ENCODE peak calls at places on chromosomes 5 and 9, in five cellular contexts. K is body of pancreas, W is left ventricle myocardium inferior, L is pancreas, Z is tibial artery. R is an unnamed sample. For H3K4me1, the result is how much of the 10 kb centered on the place peaks cover.

GRCh38 chr5:56481147-56481997 is 248.2 kb upstream of the ANKRD55 start:
- DNase-seq in K (peak), W (peak), L (peak), Z (peak), R (no peak)

GRCh38 chr5:172076783-172077244 is 70.4 kb upstream of the FBXW11 start:
- DNase-seq in K (no peak), W (no peak), L (no peak), Z (peak), R (no peak)

GRCh38 chr9:134024828-134025605 is at the start of gene BRD3OS:
- DNase-seq in K (peak), W (peak), L (peak), Z (peak), R (peak)

GRCh38 chr9:93713716-93714115 is 137.3 kb downstream of the PHF2 start:
- DNase-seq in K (no peak), W (no peak), L (no peak), Z (no peak), R (no peak)

GRCh38 chr5:143372187-143372829 is 31.2 kb downstream of the NR3C1 start:
- DNase-seq in K (no peak), W (no peak), L (no peak), Z (no peak), R (no peak)

GRCh38 chr5:142342128-142342981 is 17.5 kb upstream of the SPRY4 start:
- DNase-seq in K (no peak), W (no peak), L (no peak), Z (no peak), R (no peak)

GRCh38 chr9:25353783-25354182 is 324.5 kb downstream of the TUSC1 start:
- DNase-seq in K (no peak), W (no peak), L (no peak), Z (no peak), R (no peak)

GRCh38 chr5:163565931-163566608 is 60.7 kb downstream of the MAT2B start:
- DNase-seq in K (peak), W (no peak), L (peak), Z (no peak), R (peak)

GRCh38 chr5:154813158-154813557 is 37.2 kb downstream of the FAXDC2 start:
- DNase-seq in K (no peak), W (no peak), L (no peak), Z (no peak), R (no peak)

GRCh38 chr5:180959661-180960060 is 29.0 kb upstream of the BTNL3 start:
- DNase-seq in K (peak), W (no peak), L (peak), Z (no peak), R (no peak)

GRCh38 chr5:60701317-60701988 is 1.5 kb upstream of the DEPDC1B start:
- DNase-seq in K (no peak), W (no peak), L (no peak), Z (no peak), R (no peak)

GRCh38 chr5:133580618-133581017 is 31.7 kb downstream of the FSTL4 start:
- DNase-seq in K (no peak), W (no peak), L (no peak), Z (peak), R (no peak)

GRCh38 chr5:13708906-13709305 is 235.6 kb downstream of the DNAH5 start:
- DNase-seq in K (no peak), W (no peak), L (no peak), Z (no peak), R (no peak)

GRCh38 chr9:6924988-6925563 is 167.3 kb downstream of the KDM4C start:
- DNase-seq in K (no peak), W (no peak), L (no peak), Z (no peak), R (no peak)

GRCh38 chr5:137310051-137310730 is 188.9 kb downstream of the SPOCK1 start:
- DNase-seq in K (no peak), W (no peak), L (no peak), Z (no peak), R (no peak)

GRCh38 chr5:23013395-23013994 is 160.4 kb upstream of the CDH12 start:
- DNase-seq in K (no peak), W (no peak), L (no peak), Z (no peak), R (no peak)

GRCh38 chr9:105291422-105291859 is 47.0 kb downstream of the SLC44A1 start:
- DNase-seq in K (no peak), W (no peak), L (no peak), Z (no peak), R (no peak)

GRCh38 chr9:133658442-133659431 is 22.6 kb downstream of the DBH start:
- DNase-seq in K (peak), W (peak), L (peak), Z (no peak), R (no peak)

GRCh38 chr9:5326893-5327548 is 12.7 kb downstream of the RLN1 start:
- DNase-seq in K (peak), W (no peak), L (peak), Z (no peak), R (peak)

GRCh38 chr5:117594165-117594564 is 1019.5 kb upstream of the SEMA6A start:
- DNase-seq in K (no peak), W (no peak), L (no peak), Z (peak), R (no peak)

GRCh38 chr5:1343931-1344901 is 683 bp downstream of the CLPTM1L start:
- DNase-seq in K (peak), W (no peak), L (peak), Z (no peak), R (no peak)

DNA sequence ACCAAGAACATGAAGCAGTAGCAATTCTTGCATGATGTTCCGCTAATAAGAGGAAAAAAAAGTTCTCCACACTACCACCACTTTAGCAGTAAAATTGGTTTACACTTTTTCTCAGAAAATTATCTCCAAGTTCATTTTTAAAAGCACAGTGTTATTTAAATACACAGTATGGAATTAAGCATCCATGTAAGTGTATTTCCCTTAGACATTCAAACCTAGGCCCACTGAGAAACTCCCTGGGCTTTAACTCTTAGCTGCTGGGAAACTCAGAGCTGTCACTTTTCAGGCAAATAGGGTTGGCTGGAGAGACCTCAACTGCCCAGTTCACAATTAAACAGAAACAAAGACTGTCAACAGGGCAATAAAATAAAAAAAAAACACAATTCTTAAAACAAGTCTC is 2.7 kb downstream of the GNAQ start:
- DNase-seq in K (no peak), W (no peak), L (no peak), Z (no peak), R (no peak)
- H3K4me3 ChIP-seq in K (no peak), W (peak), L (peak), Z (peak), R (peak)

DNA sequence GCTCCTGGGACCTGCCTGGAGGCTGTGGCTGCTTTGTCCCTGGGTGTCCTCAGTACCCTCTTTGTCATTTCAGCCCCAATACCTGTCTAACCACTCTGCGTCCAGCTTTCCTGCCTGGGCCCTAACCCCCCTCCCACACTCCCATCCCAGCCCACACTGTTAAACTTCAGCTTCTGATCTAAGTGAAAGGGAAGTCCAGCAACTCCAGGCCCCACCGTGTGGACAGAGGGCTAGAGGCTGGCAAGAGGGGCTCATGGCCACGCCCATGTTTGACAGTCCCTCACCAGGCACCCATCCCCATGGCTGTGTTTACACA is 56.3 kb downstream of the SEMA4D start:
- DNase-seq in K (no peak), W (no peak), L (no peak), Z (no peak), R (no peak)
- H3K4me1 ChIP-seq in K (under half), W (under half), L (under half), Z (under half), R (half or more)

GRCh38 chr5:39501403-39501802 is 76.6 kb upstream of the DAB2 start:
- DNase-seq in K (no peak), W (peak), L (no peak), Z (no peak), R (no peak)
- H3K27ac ChIP-seq in K (no peak), W (peak), L (no peak), Z (peak), R (no peak)

DNA sequence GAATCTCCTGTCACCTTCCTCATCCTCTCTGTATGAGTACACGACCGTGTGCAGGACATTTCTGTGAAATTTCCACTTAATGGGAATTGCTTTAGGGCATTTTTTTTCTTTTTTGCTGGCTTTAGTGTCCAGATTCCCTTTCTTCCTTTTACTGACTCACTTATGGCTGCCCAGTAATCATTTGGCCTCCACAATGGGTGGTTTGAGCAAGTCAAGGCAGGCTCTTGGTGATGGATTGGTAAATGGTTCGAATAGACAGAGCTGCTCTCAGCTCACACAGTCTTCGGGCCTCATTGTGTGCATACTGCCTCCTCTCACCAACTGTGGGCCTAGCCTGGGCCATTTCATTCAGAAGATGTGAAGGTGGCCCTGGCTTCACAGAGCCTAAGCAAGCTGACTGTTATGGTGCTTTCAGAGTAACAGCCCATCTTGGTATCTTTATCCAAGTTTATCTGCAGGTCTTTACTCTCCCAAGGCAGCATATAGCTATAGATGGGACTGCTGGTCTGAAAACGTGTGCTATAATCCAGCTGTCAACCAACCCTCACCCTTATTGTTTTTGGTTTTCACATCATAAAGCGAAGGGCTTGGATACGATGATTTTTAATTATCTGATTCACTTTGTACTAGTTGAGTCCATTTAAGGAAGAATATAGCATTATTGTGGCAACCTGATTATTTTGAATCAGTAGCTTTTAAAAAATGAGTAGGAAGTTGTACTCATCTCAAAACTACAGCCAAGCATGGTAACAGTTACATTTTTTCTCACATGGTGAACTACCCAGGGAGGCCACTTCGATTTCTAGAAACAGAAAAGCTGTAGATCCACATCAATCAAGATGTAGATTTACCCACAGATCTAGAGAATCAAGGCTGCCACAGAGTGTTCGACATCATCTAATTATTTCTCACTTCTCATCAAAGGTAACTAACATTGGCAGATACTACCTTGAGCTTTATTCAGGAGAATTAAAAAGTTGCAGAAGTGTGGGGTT is 50.4 kb upstream of the CKMT2 start:
- DNase-seq in K (no peak), W (no peak), L (no peak), Z (no peak), R (no peak)
- H3K4me3 ChIP-seq in K (no peak), W (no peak), L (no peak), Z (no peak), R (no peak)

DNA sequence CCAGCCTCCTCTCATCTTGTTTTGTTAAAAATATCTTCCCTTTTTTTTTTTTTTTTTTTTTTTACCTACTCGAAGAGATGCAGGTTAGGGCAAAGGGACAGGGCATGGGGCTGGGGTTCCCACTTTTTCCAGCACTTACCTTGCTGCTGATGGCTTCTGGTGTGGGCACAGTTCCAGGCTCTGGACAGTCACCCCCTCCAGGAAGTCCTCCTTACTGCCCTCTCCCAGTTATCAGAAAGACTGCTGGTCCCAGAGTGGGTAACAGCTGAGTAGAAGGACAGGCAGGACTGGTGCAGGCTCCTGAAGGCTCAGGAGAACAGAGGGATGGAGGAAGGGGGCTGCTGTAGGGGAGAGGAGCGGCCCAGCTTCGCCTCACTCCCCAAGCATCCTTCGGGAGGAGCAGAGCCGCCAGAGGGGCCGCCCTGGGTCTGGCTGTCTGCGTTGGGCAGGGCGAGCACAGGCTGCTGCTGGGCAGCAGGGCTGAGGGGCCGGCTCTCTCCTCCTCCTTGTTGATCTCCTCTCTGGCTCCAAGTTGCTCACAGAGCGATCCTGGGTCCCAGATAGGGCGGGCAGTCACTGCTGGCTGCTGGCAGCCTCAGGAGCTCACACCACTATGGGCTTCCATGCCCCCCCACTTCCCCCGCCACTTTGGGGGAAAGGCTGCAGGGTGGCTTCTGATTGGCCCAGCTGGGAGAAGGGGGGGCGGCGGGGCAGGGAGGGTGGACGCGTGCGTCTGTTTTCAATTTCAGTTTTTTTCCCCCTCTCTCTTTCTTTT is at the start of gene PDGFRB:
- DNase-seq in K (peak), W (peak), L (peak), Z (peak), R (peak)
- H3K4me1 ChIP-seq in K (under half), W (under half), L (under half), Z (half or more), R (under half)

DNA sequence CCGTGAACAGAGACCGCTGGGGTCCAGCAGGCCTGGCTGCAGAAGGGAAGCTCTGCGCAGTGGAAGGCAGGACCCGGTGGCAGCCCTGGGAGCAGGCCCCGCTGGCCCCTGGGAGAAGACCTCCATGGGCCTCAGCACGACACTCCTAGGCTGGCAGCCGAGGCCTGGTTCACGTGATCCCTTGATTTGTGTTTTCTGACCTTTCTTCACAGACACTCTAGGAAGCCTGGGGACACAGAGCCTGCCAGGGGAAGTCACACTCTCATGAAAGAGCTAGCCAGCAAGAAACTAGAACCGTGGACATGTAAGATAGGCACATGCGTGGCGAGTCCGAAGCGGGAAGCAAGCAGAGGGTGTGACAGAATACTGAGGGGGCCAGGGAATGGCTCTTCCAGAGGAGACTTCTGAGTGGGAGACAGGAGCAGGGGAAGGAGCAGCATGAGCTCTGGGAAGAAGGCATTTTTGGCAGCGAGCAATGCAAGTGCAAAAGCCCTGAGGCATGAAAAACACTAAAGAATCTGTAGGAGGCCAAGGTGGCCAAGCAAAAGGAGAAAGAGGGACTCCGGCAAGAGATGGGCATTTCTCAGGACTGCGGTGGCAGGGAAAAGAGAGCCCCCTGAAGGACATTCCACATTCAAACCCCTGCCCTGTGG is 26.6 kb upstream of the IL17B start:
- DNase-seq in K (no peak), W (no peak), L (no peak), Z (peak), R (no peak)
- H3K27ac ChIP-seq in K (no peak), W (peak), L (no peak), Z (peak), R (no peak)

R was measured in CD8-positive, alpha-beta memory T cell.